ENCODE peak calls at places on chromosomes 16 and 17, in nine cellular contexts. F, E, X, R, Y, K, T, U and W are unnamed samples.

GRCh38 chr16:24525970-24526559 is 13.3 kb upstream of the RBBP6 start:
- DNase-seq in F (no peak), E (peak), X (peak), R (peak), Y (no peak), K (peak), T (no peak), U (no peak), W (no peak)

GRCh38 chr17:63961355-63962207 is 11.1 kb downstream of the SCN4A start:
- DNase-seq in F (peak), E (peak), X (no peak), R (peak), Y (peak), K (no peak), T (peak), U (peak), W (peak)

GRCh38 chr17:2693561-2694380 is 17.8 kb downstream of the CLUH start:
- DNase-seq in F (no peak), E (no peak), X (no peak), R (no peak), Y (no peak), K (peak), T (no peak), U (no peak), W (peak)

GRCh38 chr16:19607610-19608280 is 52.2 kb downstream of the VPS35L start:
- DNase-seq in F (no peak), E (peak), X (peak), R (no peak), Y (no peak), K (no peak), T (no peak), U (no peak), W (no peak)

GRCh38 chr16:67026570-67026969 is 2.4 kb upstream of the CBFB start:
- DNase-seq in F (no peak), E (no peak), X (no peak), R (no peak), Y (no peak), K (no peak), T (no peak), U (no peak), W (no peak)

GRCh38 chr17:40901981-40902862 is 17.2 kb upstream of the KRT20 start:
- DNase-seq in F (no peak), E (no peak), X (peak), R (peak), Y (no peak), K (peak), T (no peak), U (no peak), W (no peak)

GRCh38 chr17:9557846-9558245 is 17.8 kb downstream of the STX8 start:
- DNase-seq in F (no peak), E (no peak), X (peak), R (no peak), Y (no peak), K (no peak), T (no peak), U (no peak), W (no peak)

GRCh38 chr16:23857256-23857891 is 21.6 kb downstream of the PRKCB start:
- DNase-seq in F (no peak), E (no peak), X (no peak), R (no peak), Y (no peak), K (no peak), T (no peak), U (no peak), W (no peak)

GRCh38 chr16:50188619-50189136 is 35.6 kb downstream of the TENT4B start:
- DNase-seq in F (no peak), E (no peak), X (no peak), R (no peak), Y (no peak), K (no peak), T (no peak), U (no peak), W (no peak)

GRCh38 chr16:62678796-62679195 is 642.6 kb upstream of the CDH8 start:
- DNase-seq in F (no peak), E (no peak), X (no peak), R (no peak), Y (no peak), K (no peak), T (no peak), U (no peak), W (no peak)

GRCh38 chr16:54050281-54051210 is 236.0 kb downstream of the IRX3 start:
- DNase-seq in F (no peak), E (no peak), X (peak), R (no peak), Y (peak), K (no peak), T (no peak), U (no peak), W (no peak)

GRCh38 chr17:18233803-18234518 is 8.5 kb downstream of the LLGL1 start:
- DNase-seq in F (no peak), E (no peak), X (no peak), R (no peak), Y (no peak), K (no peak), T (no peak), U (peak), W (no peak)

GRCh38 chr17:6393368-6393952 is 41.5 kb downstream of the AIPL1 start:
- DNase-seq in F (no peak), E (no peak), X (no peak), R (no peak), Y (no peak), K (no peak), T (no peak), U (no peak), W (no peak)

GRCh38 chr16:84479716-84480450 is 24.6 kb downstream of the MEAK7 start:
- DNase-seq in F (no peak), E (no peak), X (no peak), R (no peak), Y (no peak), K (no peak), T (no peak), U (no peak), W (no peak)

GRCh38 chr17:14604920-14605599 is 304.2 kb downstream of the HS3ST3B1 start:
- DNase-seq in F (no peak), E (no peak), X (no peak), R (no peak), Y (peak), K (no peak), T (no peak), U (no peak), W (no peak)

GRCh38 chr17:4483012-4483840 is 15.5 kb upstream of the SPNS2 start:
- DNase-seq in F (no peak), E (peak), X (no peak), R (peak), Y (no peak), K (no peak), T (no peak), U (no peak), W (no peak)

GRCh38 chr16:75238132-75238852 is 13.1 kb downstream of the BCAR1 start:
- DNase-seq in F (no peak), E (peak), X (peak), R (no peak), Y (no peak), K (no peak), T (peak), U (peak), W (no peak)

GRCh38 chr17:17305282-17305801 is 2.2 kb downstream of the NT5M start:
- DNase-seq in F (no peak), E (no peak), X (no peak), R (no peak), Y (peak), K (no peak), T (no peak), U (no peak), W (peak)

GRCh38 chr17:77127735-77128361 is 12.9 kb upstream of the SEC14L1 start:
- DNase-seq in F (no peak), E (peak), X (no peak), R (no peak), Y (no peak), K (no peak), T (no peak), U (peak), W (no peak)

GRCh38 chr16:64459821-64460220 is 662.0 kb downstream of the CDH11 start:
- DNase-seq in F (no peak), E (peak), X (no peak), R (no peak), Y (no peak), K (no peak), T (no peak), U (peak), W (no peak)

GRCh38 chr16:2486645-2487516 is 12.0 kb downstream of the TBC1D24 start:
- DNase-seq in F (no peak), E (no peak), X (no peak), R (no peak), Y (peak), K (no peak), T (no peak), U (peak), W (peak)

GRCh38 chr17:64148017-64148631 is 18.2 kb upstream of the ERN1 start:
- DNase-seq in F (no peak), E (peak), X (no peak), R (no peak), Y (peak), K (no peak), T (no peak), U (no peak), W (no peak)

GRCh38 chr17:80000955-80001354 is 34.7 kb downstream of the TBC1D16 start:
- DNase-seq in F (no peak), E (no peak), X (no peak), R (no peak), Y (no peak), K (no peak), T (no peak), U (no peak), W (no peak)

GRCh38 chr17:18143044-18143936 is 34.7 kb downstream of the MYO15A start:
- DNase-seq in F (no peak), E (peak), X (no peak), R (no peak), Y (peak), K (no peak), T (peak), U (no peak), W (peak)

GRCh38 chr16:9836118-9836736 is 346.0 kb downstream of the GRIN2A start:
- DNase-seq in F (peak), E (peak), X (no peak), R (peak), Y (peak), K (no peak), T (peak), U (no peak), W (peak)

GRCh38 chr17:28705074-28705659 is 6.5 kb downstream of the PROCA1 start:
- DNase-seq in F (no peak), E (no peak), X (no peak), R (no peak), Y (no peak), K (no peak), T (no peak), U (no peak), W (no peak)

GRCh38 chr17:19317359-19318095 is 45.0 kb downstream of the B9D1 start:
- DNase-seq in F (peak), E (peak), X (no peak), R (no peak), Y (peak), K (no peak), T (peak), U (peak), W (peak)
- TF ChIP-seq CTCF in F (peak), E (peak), X (no peak), R (no peak), Y (peak), K (no peak), T (no peak), U (peak), W (no peak)

GRCh38 chr17:752002-752619 is at the start of gene GEMIN4:
- DNase-seq in F (peak), E (peak), X (peak), R (peak), Y (peak), K (peak), T (peak), U (peak), W (peak)
- TF ChIP-seq CTCF in F (peak), E (peak), X (peak), R (peak), Y (peak), K (peak), T (peak), U (peak), W (peak)

GRCh38 chr16:25626172-25626571 is 65.6 kb upstream of the HS3ST4 start:
- DNase-seq in F (no peak), E (peak), X (no peak), R (peak), Y (no peak), K (no peak), T (no peak), U (no peak), W (no peak)
- TF ChIP-seq CTCF in F (no peak), E (no peak), X (no peak), R (no peak), Y (no peak), K (no peak), T (no peak), U (no peak), W (no peak)

GRCh38 chr17:43418441-43419374 is 19.9 kb downstream of the ARL4D start:
- DNase-seq in F (no peak), E (peak), X (peak), R (peak), Y (peak), K (peak), T (no peak), U (peak), W (no peak)
- TF ChIP-seq CTCF in F (no peak), E (no peak), X (no peak), R (no peak), Y (no peak), K (peak), T (no peak), U (no peak), W (no peak)

DNA sequence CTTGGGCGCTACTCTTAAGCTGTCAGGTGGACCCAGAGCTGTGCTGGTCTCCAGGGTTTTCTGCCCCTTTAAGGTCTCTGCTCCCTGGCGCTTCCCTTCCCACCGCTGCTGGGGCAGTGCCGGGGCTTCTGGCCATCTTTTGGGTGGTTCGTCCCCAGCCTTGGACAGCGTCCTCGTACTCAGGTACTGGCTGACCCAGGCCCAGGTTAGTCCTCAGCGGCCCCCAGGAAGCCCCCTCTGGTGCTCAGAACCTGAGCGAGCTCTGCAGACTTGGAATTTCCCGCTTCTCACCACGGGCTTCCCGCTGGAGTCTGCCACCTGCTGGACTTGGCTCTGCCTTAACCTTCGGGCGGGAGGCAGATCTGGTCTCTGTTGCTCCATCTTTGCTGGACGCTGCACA is 94.1 kb upstream of the ZNF750 start:
- DNase-seq in F (no peak), E (no peak), X (no peak), R (no peak), Y (no peak), K (peak), T (no peak), U (peak), W (no peak)
- TF ChIP-seq CTCF in F (peak), E (no peak), X (no peak), R (no peak), Y (no peak), K (no peak), T (no peak), U (no peak), W (no peak)

DNA sequence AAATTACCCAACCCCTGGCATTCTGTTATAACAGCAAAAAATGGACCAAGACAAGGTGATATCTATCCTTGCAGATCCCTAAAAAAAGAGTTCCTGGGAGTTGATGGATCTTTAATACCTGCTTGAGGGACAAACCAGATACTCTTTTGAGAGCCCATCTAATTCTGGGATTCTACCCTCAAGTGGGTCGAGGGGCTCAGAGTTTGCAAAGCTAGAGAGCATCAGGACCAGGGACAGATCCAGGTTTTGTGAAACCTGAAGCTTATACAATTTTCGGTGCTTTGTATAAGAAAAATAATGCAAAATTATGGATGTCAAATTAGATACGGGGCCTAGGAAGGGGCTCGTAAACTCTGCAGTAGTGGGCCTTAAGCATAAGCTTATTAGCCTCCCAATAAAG is 130.5 kb upstream of the CRHR1 start:
- DNase-seq in F (no peak), E (no peak), X (no peak), R (no peak), Y (no peak), K (no peak), T (no peak), U (no peak), W (no peak)
- TF ChIP-seq CTCF in F (no peak), E (no peak), X (no peak), R (no peak), Y (no peak), K (no peak), T (no peak), U (no peak), W (no peak)

GRCh38 chr17:68357886-68358285 is 66.6 kb downstream of the ARSG start:
- DNase-seq in F (no peak), E (no peak), X (no peak), R (no peak), Y (no peak), K (no peak), T (no peak), U (no peak), W (no peak)
- TF ChIP-seq CTCF in F (no peak), E (no peak), X (no peak), R (no peak), Y (no peak), K (no peak), T (no peak), U (no peak), W (no peak)